ENCODE peak calls at places on chromosome 1, in six cellular contexts. K is activated naive CD8-positive, alpha-beta T cell treated with anti-CD3 and anti-CD28 coated beads, Interleukin-2, amount 10 ng/mL, durations not matched to agents 7 days and 5 days; Z is HuH-7; H is tibial artery; R is KBM-7; T is colonic mucosa. E is an unnamed sample.

GRCh38 chr1:94327001-94327685 is 89.8 kb upstream of the ARHGAP29 start:
- DNase-seq in Z (no peak), R (no peak), K (no peak), H (peak; percentile 60), T (peak; percentile 41), E (peak; percentile 18)

GRCh38 chr1:233224291-233224690 is 71.2 kb downstream of the PCNX2 start:
- DNase-seq in K (no peak), T (no peak), R (no peak), Z (no peak), H (no peak), E (no peak)

GRCh38 chr1:201419737-201420607 is 1.6 kb downstream of the TNNI1 start:
- DNase-seq in Z (no peak), R (no peak), T (no peak), H (no peak), K (no peak), E (no peak)

GRCh38 chr1:93154898-93155297 is 25.3 kb downstream of the TMED5 start:
- DNase-seq in K (no peak), H (no peak), T (no peak), Z (no peak), R (no peak), E (no peak)

GRCh38 chr1:236800002-236800620 is 5.0 kb downstream of the MTR start:
- DNase-seq in H (no peak), Z (no peak), R (no peak), K (no peak), T (no peak), E (no peak)

GRCh38 chr1:173002891-173003582 is 47.7 kb downstream of the TNFSF18 start:
- DNase-seq in R (no peak), H (peak; percentile 32), T (no peak), K (no peak), Z (no peak), E (no peak)

GRCh38 chr1:181743878-181744312 is 260.6 kb downstream of the CACNA1E start:
- DNase-seq in H (peak; percentile 55), R (no peak), K (no peak), T (no peak), Z (no peak), E (no peak)

GRCh38 chr1:246036175-246036574 is 470.9 kb downstream of the SMYD3 start:
- DNase-seq in R (no peak), H (no peak), T (no peak), Z (no peak), K (no peak), E (no peak)

GRCh38 chr1:47362828-47363227 is 29.2 kb downstream of the CMPK1 start:
- DNase-seq in K (no peak), H (no peak), Z (no peak), R (no peak), T (no peak), E (no peak)

GRCh38 chr1:117467336-117467735 is 100.1 kb downstream of the MAN1A2 start:
- DNase-seq in K (no peak), H (no peak), Z (no peak), R (no peak), T (no peak), E (no peak)

GRCh38 chr1:10601342-10602060 is 126.8 kb downstream of the PEX14 start:
- DNase-seq in T (no peak), R (no peak), K (no peak), H (no peak), Z (no peak), E (no peak)

GRCh38 chr1:26059906-26060305 is 7.5 kb downstream of the TRIM63 start:
- DNase-seq in R (no peak), K (no peak), H (no peak), Z (no peak), T (no peak), E (no peak)

GRCh38 chr1:215082532-215083407 is at the start of gene KCNK2:
- DNase-seq in K (peak; percentile 29), T (no peak), R (no peak), H (no peak), Z (peak; percentile 10), E (no peak)

GRCh38 chr1:42221952-42222606 is 57.5 kb upstream of the GUCA2A start:
- DNase-seq in R (no peak), T (no peak), Z (no peak), K (no peak), H (no peak), E (no peak)

GRCh38 chr1:35857830-35858229 is 25.2 kb upstream of the AGO1 start:
- DNase-seq in K (no peak), H (no peak), R (peak; percentile 47), Z (no peak), T (no peak), E (peak; percentile 19)